ENCODE peak calls at places on chromosomes 3 and 15, in eight cellular contexts. P, F, T, W, L, J, I and G are unnamed samples.
A peak's percentile ranks its signal among the peaks of the same experiment; 100 is the strongest.

GRCh38 chr3:71585126-71585525 is 1.6 kb upstream of the FOXP1 start:
- DNase-seq in I (peak; percentile 17), F (no peak), L (peak; percentile 27), T (no peak), P (no peak), W (peak; percentile 77), J (peak; percentile 22), G (no peak)

GRCh38 chr3:88189361-88189810 is 39.6 kb downstream of the C3orf38 start:
- DNase-seq in J (no peak), T (no peak), I (peak; percentile 41), P (no peak), F (peak; percentile 19), W (no peak), L (peak; percentile 23), G (no peak)

GRCh38 chr3:17013050-17013449 is 128.3 kb downstream of the PLCL2 start:
- DNase-seq in P (peak; percentile 9), T (no peak), L (no peak), F (no peak), W (no peak), I (no peak), J (peak; percentile 29), G (peak; percentile 74)

GRCh38 chr3:136567599-136568188 is 184.5 kb downstream of the STAG1 start:
- DNase-seq in W (no peak), F (no peak), P (no peak), J (no peak), L (no peak), T (no peak), I (no peak), G (no peak)

GRCh38 chr3:61685755-61686154 is 124.4 kb downstream of the PTPRG start:
- DNase-seq in J (no peak), W (no peak), I (no peak), F (no peak), P (no peak), T (no peak), L (no peak), G (no peak)

GRCh38 chr3:184160456-184160855 is 5.3 kb downstream of the DVL3 start:
- DNase-seq in I (peak; percentile 41), J (peak; percentile 90), L (no peak), T (no peak), F (peak; percentile 63), W (no peak), P (no peak), G (no peak)

GRCh38 chr15:80403712-80404056 is 498 bp upstream of the ARNT2 start:
- DNase-seq in P (no peak), L (peak; percentile 7), I (no peak), F (peak; percentile 28), J (peak; percentile 30), T (no peak), W (no peak), G (peak; percentile 93)

GRCh38 chr3:64352596-64352989 is 127.3 kb upstream of the PRICKLE2 start:
- DNase-seq in T (no peak), W (no peak), F (no peak), L (no peak), I (no peak), J (peak; percentile 54), P (no peak), G (no peak)

GRCh38 chr3:105398407-105398806 is 31.7 kb downstream of the ALCAM start:
- DNase-seq in F (no peak), I (no peak), P (no peak), T (no peak), J (no peak), W (no peak), L (no peak), G (no peak)

GRCh38 chr3:31962801-31963205 is 18.3 kb downstream of the OSBPL10 start:
- DNase-seq in F (no peak), T (no peak), L (no peak), I (no peak), W (no peak), J (no peak), P (no peak), G (no peak)

GRCh38 chr3:168872811-168873210 is 777.1 kb upstream of the GOLIM4 start:
- DNase-seq in T (no peak), J (no peak), P (no peak), L (no peak), F (no peak), W (no peak), I (no peak), G (no peak)

GRCh38 chr3:49903451-49904424 is at the start of gene MST1R:
- DNase-seq in T (peak; percentile 82), P (no peak), F (peak; percentile 93), L (peak; percentile 93), I (peak; percentile 93), W (peak; percentile 21), J (no peak), G (no peak)

GRCh38 chr3:171092467-171092911 is 66.0 kb upstream of the SLC2A2 start:
- DNase-seq in I (no peak), J (peak; percentile 16), L (no peak), W (no peak), F (no peak), P (no peak), T (no peak), G (no peak)

GRCh38 chr15:78951841-78952238 is 7.0 kb upstream of the CTSH start:
- DNase-seq in I (no peak), L (no peak), F (no peak), T (no peak), J (peak; percentile 57), P (peak; percentile 40), W (no peak), G (no peak)

GRCh38 chr3:128274837-128275236 is 121.6 kb downstream of the EEFSEC start:
- DNase-seq in P (peak; percentile 94), I (no peak), T (no peak), J (peak; percentile 97), L (no peak), F (no peak), W (no peak), G (no peak)

GRCh38 chr3:8741581-8742355 is 8.2 kb downstream of the CAV3 start:
- DNase-seq in T (no peak), L (no peak), J (peak; percentile 88), F (no peak), W (no peak), I (no peak), P (peak; percentile 80), G (peak; percentile 45)

GRCh38 chr15:51048308-51048707 is 46.4 kb downstream of the TNFAIP8L3 start:
- DNase-seq in F (no peak), W (peak; percentile 15), T (no peak), J (no peak), P (no peak), L (no peak), I (no peak), G (no peak)

GRCh38 chr3:52514576-52514975 is 19.1 kb downstream of the NT5DC2 start:
- DNase-seq in J (no peak), L (no peak), I (no peak), T (no peak), F (no peak), P (no peak), W (no peak), G (no peak)

GRCh38 chr3:126540946-126541627 is 17.1 kb downstream of the CHST13 start:
- DNase-seq in W (no peak), J (no peak), P (no peak), T (no peak), L (no peak), I (no peak), F (no peak), G (peak; percentile 2)

GRCh38 chr15:43529587-43530345 is 12.4 kb downstream of the MAP1A start:
- DNase-seq in F (peak; percentile 6), J (no peak), P (no peak), T (no peak), I (no peak), W (no peak), L (no peak), G (peak; percentile 62)

GRCh38 chr15:38745136-38745535 is 180.5 kb upstream of the RASGRP1 start:
- DNase-seq in T (no peak), P (no peak), L (no peak), W (no peak), J (peak; percentile 41), I (no peak), F (no peak), G (no peak)

GRCh38 chr15:65767895-65768294 is 24.2 kb downstream of the DENND4A start:
- DNase-seq in I (peak; percentile 66), W (no peak), F (no peak), T (no peak), L (peak; percentile 54), J (no peak), P (no peak), G (no peak)

GRCh38 chr15:66866651-66867050 is 164.6 kb downstream of the SMAD6 start:
- DNase-seq in W (no peak), F (no peak), J (no peak), T (no peak), I (no peak), P (no peak), L (no peak), G (no peak)

GRCh38 chr3:195455789-195456188 is 13.0 kb upstream of the ACAP2 start:
- DNase-seq in F (no peak), P (no peak), W (no peak), T (no peak), L (no peak), J (no peak), I (no peak), G (no peak)

GRCh38 chr3:15694628-15695027 is 93.1 kb downstream of the BTD start:
- DNase-seq in P (no peak), W (no peak), T (no peak), J (no peak), I (no peak), F (no peak), L (no peak), G (no peak)

GRCh38 chr15:91867581-91868026 is 14.1 kb downstream of the SLCO3A1 start:
- DNase-seq in W (no peak), J (peak; percentile 94), I (no peak), P (peak; percentile 76), L (peak; percentile 31), T (no peak), F (no peak), G (peak; percentile 75)

GRCh38 chr15:23897576-23897975 is 210.5 kb upstream of the NDN start:
- DNase-seq in P (no peak), W (no peak), F (no peak), I (no peak), L (no peak), J (no peak), T (no peak), G (peak; percentile 16)